ENCODE peak calls at places on chromosomes 1 and 21, in six cellular contexts. D is OCI-LY7; C is CD4-positive, alpha-beta T cell; Y is adipocyte; F is heart right ventricle; N is cardiac muscle cell. Z is an unnamed sample.
A peak's percentile ranks its signal among the peaks of the same experiment; 100 is the strongest.

GRCh38 chr1:206631085-206631509 is 4.2 kb upstream of the DYRK3 start:
- DNase-seq in Y (peak; percentile 85), F (peak; percentile 89), C (no peak), N (peak; percentile 86), D (peak; percentile 92), Z (no peak)

GRCh38 chr1:3053986-3054385 is 15.0 kb upstream of the PRDM16 start:
- DNase-seq in Y (no peak), D (no peak), N (no peak), F (no peak), C (no peak), Z (peak; percentile 3)

GRCh38 chr1:84339503-84339902 is 38.0 kb downstream of the SAMD13 start:
- DNase-seq in D (no peak), Y (no peak), N (no peak), C (no peak), F (no peak), Z (no peak)

GRCh38 chr21:15278851-15279250 is 214.1 kb upstream of the NRIP1 start:
- DNase-seq in F (no peak), N (no peak), Y (no peak), C (no peak), D (no peak), Z (no peak)

GRCh38 chr1:150262388-150263320 is 5.1 kb downstream of the CA14 start:
- DNase-seq in C (no peak), D (peak; percentile 50), F (no peak), N (no peak), Y (no peak), Z (no peak)

GRCh38 chr1:20625176-20626097 is 7.8 kb upstream of the PINK1 start:
- DNase-seq in N (no peak), F (no peak), C (no peak), Y (no peak), D (no peak), Z (no peak)

GRCh38 chr1:180365039-180365438 is 135.0 kb downstream of the LHX4 start:
- DNase-seq in D (peak; percentile 10), F (no peak), N (no peak), C (no peak), Y (no peak), Z (no peak)

GRCh38 chr1:66300986-66301451 is 232.9 kb upstream of the SGIP1 start:
- DNase-seq in N (no peak), D (no peak), Y (peak; percentile 58), F (no peak), C (no peak), Z (no peak)

GRCh38 chr1:4561213-4561612 is 93.2 kb upstream of the AJAP1 start:
- DNase-seq in Y (no peak), D (no peak), F (no peak), N (no peak), C (no peak), Z (no peak)

GRCh38 chr1:4554291-4554865 is 100.0 kb upstream of the AJAP1 start:
- DNase-seq in Y (no peak), D (no peak), C (no peak), N (no peak), F (no peak), Z (no peak)

GRCh38 chr1:4562321-4562720 is 92.1 kb upstream of the AJAP1 start:
- DNase-seq in N (no peak), Y (no peak), F (no peak), C (no peak), D (no peak), Z (no peak)

GRCh38 chr1:4553761-4554160 is 100.6 kb upstream of the AJAP1 start:
- DNase-seq in D (no peak), F (no peak), Y (no peak), C (no peak), N (no peak), Z (no peak)

GRCh38 chr1:4557949-4558348 is 96.5 kb upstream of the AJAP1 start:
- DNase-seq in F (no peak), C (no peak), Y (no peak), N (no peak), D (no peak), Z (no peak)
- H3K9me3 ChIP-seq in F (no peaks in the 10 kb centered on the region), C (no peaks in the 10 kb centered on the region), Y (no peaks in the 10 kb centered on the region), N (no peaks in the 10 kb centered on the region), D (no peaks in the 10 kb centered on the region), Z (no peaks in the 10 kb centered on the region)

GRCh38 chr1:109838838-109839240 is 71.8 kb upstream of the CSF1 start:
- DNase-seq in F (no peak), N (no peak), Y (peak; percentile 41), D (no peak), C (no peak), Z (no peak)

GRCh38 chr1:109832935-109833334 is 69.2 kb upstream of the EPS8L3 start:
- DNase-seq in F (no peak), C (no peak), D (no peak), N (no peak), Y (no peak), Z (no peak)

GRCh38 chr1:109837852-109838570 is 72.6 kb upstream of the CSF1 start:
- DNase-seq in F (no peak), C (no peak), D (no peak), N (no peak), Y (no peak), Z (no peak)

GRCh38 chr1:109840011-109840629 is 70.5 kb upstream of the CSF1 start:
- DNase-seq in Y (no peak), C (no peak), D (no peak), F (no peak), N (no peak), Z (no peak)

DNA sequence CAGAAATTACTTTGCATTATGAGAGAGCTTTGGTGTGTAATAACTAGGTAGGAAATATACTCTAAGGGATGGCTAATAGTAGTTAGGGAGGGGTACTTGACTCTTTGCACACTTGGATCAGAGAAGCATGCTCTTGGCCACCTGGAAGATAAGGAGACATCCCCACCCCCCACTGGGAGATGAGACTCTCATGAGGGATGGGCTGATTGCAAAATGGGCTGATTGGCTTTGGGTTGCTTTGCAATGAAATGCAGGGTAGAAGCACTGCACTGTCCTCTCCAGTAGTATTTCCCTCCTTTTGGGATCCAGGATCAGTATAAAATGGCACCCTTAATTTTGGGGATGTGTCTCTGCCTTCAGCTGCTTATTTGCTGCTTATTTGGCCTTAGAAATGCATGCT is 71.2 kb upstream of the EPS8L3 start:
- DNase-seq in C (no peak), N (no peak), F (no peak), Y (no peak), D (no peak), Z (no peak)
- H3K9me3 ChIP-seq in C (peaks cover 10% of the 10 kb centered on the region), N (peaks cover 3% of the 10 kb centered on the region), F (peaks cover 6% of the 10 kb centered on the region), Y (no peaks in the 10 kb centered on the region), D (peaks cover 5% of the 10 kb centered on the region), Z (no peaks in the 10 kb centered on the region)

DNA sequence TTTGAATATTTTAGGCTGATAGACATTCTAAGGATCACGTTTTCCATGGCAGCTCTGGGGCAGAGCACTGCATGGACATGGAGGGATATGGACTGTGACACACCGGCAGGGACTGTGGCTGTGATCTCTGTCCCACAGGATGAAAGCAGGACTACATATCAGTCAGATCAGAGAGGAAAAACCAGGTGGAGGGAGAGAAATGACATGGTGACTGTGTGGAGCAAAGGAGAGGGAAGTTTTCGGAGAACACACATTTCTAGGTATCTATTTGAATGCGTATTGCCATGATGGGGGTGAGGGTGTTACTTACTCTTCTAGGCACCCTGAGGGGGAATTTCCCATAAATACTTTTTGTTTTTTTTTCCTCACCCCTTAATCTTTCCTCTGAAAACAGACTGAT is 3.2 kb upstream of the CD1C start:
- DNase-seq in F (no peak), D (no peak), Y (no peak), N (no peak), C (no peak), Z (no peak)
- H3K9me3 ChIP-seq in F (no peaks in the 10 kb centered on the region), D (peaks cover 21% of the 10 kb centered on the region), Y (no peaks in the 10 kb centered on the region), N (no peaks in the 10 kb centered on the region), C (peaks cover 6% of the 10 kb centered on the region), Z (no peaks in the 10 kb centered on the region)

GRCh38 chr1:54317084-54317483 is 89.1 kb downstream of the SSBP3 start:
- DNase-seq in N (no peak), D (no peak), F (no peak), C (no peak), Y (no peak), Z (no peak)
- H3K9me3 ChIP-seq in N (no peaks in the 10 kb centered on the region), D (no peaks in the 10 kb centered on the region), F (no peaks in the 10 kb centered on the region), C (no peaks in the 10 kb centered on the region), Y (no peaks in the 10 kb centered on the region), Z (no peaks in the 10 kb centered on the region)

DNA sequence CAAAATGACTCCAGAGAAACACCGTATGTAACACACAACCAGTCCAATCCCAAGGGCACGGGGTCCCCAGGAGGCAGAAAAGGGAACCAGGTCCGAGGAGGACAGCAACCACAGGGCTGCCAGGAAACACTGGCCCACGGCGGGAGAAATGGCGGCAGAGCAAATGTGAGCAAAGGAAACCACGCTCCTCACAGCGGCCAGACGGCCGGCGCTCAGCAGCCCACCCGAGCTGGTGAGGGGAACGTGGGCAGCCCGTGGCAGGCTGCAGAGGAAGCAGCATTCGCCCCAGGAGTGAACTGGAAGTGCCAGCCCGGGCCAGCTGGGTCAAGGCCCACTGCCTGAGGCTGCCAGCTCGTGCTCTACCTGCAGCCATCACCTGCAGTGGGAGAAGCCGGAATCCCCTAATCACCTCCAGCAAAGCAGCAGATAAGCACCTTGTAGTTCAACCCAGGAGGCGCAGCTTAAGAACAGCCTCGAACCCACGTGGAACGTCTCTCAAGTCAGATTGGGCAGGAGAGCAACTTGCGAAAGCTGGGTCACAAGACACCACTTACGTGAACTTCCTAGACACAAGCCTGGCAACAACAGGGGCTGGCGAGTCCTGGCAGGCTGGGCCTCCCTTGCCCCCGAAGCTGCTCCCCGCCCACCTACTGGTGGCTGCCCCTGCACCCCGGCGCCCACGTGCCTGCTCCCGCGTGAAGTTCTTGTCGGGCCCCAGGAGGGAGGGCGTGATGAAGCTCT is 6.7 kb downstream of the SLC19A1 start:
- DNase-seq in N (no peak), Y (no peak), F (no peak), C (no peak), D (no peak), Z (peak; percentile 8)
- H3K9me3 ChIP-seq in N (no peaks in the 10 kb centered on the region), Y (no peaks in the 10 kb centered on the region), F (no peaks in the 10 kb centered on the region), C (no peaks in the 10 kb centered on the region), D (no peaks in the 10 kb centered on the region), Z (no peaks in the 10 kb centered on the region)

GRCh38 chr1:152683846-152684245 is 2.1 kb upstream of the LCE2B start:
- DNase-seq in D (no peak), F (no peak), C (no peak), Y (no peak), N (no peak), Z (no peak)
- H3K9me3 ChIP-seq in D (no peaks in the 10 kb centered on the region), F (no peaks in the 10 kb centered on the region), C (no peaks in the 10 kb centered on the region), Y (no peaks in the 10 kb centered on the region), N (no peaks in the 10 kb centered on the region), Z (no peaks in the 10 kb centered on the region)

DNA sequence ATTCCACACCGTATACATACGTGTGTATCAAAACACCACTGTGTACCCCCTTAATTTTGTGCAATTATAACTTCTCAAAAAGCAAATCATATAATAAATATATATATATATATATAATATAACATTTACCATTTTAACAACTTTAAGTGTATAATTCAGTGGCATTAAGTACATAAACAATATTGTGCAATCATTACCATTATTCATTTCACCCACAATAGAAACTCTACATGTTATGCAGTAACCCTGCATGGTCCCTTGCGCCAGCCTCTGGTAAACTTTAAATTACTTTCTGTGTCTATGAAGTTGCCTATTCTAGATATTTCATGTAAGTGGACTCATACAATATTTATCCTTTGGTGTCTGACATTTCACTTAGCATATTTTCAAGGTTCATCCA is 13.1 kb downstream of the ZMYM4 start:
- DNase-seq in N (no peak), C (no peak), Y (no peak), D (no peak), F (no peak), Z (no peak)
- H3K9me3 ChIP-seq in N (no peaks in the 10 kb centered on the region), C (no peaks in the 10 kb centered on the region), Y (peaks cover 3% of the 10 kb centered on the region), D (peaks cover 17% of the 10 kb centered on the region), F (peaks cover 9% of the 10 kb centered on the region), Z (no peaks in the 10 kb centered on the region)

DNA sequence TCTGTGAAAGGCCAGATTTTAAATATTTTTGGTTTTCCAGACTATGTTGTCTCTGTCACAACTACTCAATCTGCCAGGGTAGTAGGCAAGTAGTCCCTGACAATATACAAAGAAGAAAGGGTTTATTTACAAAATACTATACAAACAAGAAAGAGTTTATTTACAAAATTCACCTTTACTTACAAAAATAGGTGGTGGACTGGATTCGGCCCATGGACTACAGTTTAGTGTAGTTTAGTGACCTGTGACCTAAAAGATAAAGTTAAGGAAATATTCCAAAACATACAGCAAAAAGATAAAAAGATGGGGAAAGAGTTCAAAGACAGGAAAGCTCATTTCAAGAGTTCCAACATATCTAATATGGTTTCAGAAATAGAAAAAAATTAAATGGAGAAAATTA is 52.9 kb upstream of the MAP10 start:
- DNase-seq in F (no peak), D (no peak), Y (no peak), C (no peak), N (no peak), Z (no peak)
- H3K9me3 ChIP-seq in F (peaks cover 9% of the 10 kb centered on the region), D (peaks cover 7% of the 10 kb centered on the region), Y (peaks cover 26% of the 10 kb centered on the region), C (peaks cover 17% of the 10 kb centered on the region), N (peaks cover 3% of the 10 kb centered on the region), Z (no peaks in the 10 kb centered on the region)

Z was measured in T-helper 17 cell.